ENCODE peak calls at places on chromosome 15, in ten cellular contexts. M, F, T, H, D, B, Z, V, E and G are unnamed samples.

GRCh38 chr15:70121656-70122297 is 24.1 kb upstream of the TLE3 start:
- DNase-seq in M (peak), F (no peak), T (no peak), H (peak), D (peak), B (no peak), Z (peak), V (peak), E (peak), G (peak)

GRCh38 chr15:47194718-47195117 is 522.6 kb upstream of the SEMA6D start:
- DNase-seq in M (no peak), F (peak), T (no peak), H (peak), D (no peak), B (no peak), Z (no peak), V (peak), E (no peak), G (peak)

GRCh38 chr15:40430271-40430805 is 10.4 kb upstream of the BAHD1 start:
- DNase-seq in M (no peak), F (no peak), T (peak), H (no peak), D (peak), B (no peak), Z (peak), V (peak), E (no peak), G (no peak)

GRCh38 chr15:58410353-58410752 is 21.4 kb upstream of the LIPC start:
- DNase-seq in M (peak), F (no peak), T (no peak), H (no peak), D (no peak), B (no peak), Z (no peak), V (peak), E (peak), G (no peak)

GRCh38 chr15:49313650-49314049 is 109.4 kb upstream of the FGF7 start:
- DNase-seq in M (no peak), F (peak), T (no peak), H (peak), D (no peak), B (no peak), Z (no peak), V (peak), E (peak), G (peak)

GRCh38 chr15:89495638-89496145 is 691 bp downstream of the RHCG start:
- DNase-seq in M (no peak), F (no peak), T (no peak), H (no peak), D (no peak), B (no peak), Z (no peak), V (no peak), E (no peak), G (no peak)

GRCh38 chr15:38560456-38560926 is 4.1 kb downstream of the RASGRP1 start:
- DNase-seq in M (no peak), F (no peak), T (no peak), H (no peak), D (no peak), B (no peak), Z (no peak), V (no peak), E (no peak), G (no peak)

GRCh38 chr15:35141743-35142356 is 56.8 kb upstream of the NANOGP8 start:
- DNase-seq in M (no peak), F (peak), T (no peak), H (peak), D (no peak), B (no peak), Z (no peak), V (peak), E (peak), G (peak)

GRCh38 chr15:36966704-36967103 is 133.6 kb downstream of the MEIS2 start:
- DNase-seq in M (no peak), F (no peak), T (no peak), H (no peak), D (no peak), B (no peak), Z (no peak), V (no peak), E (no peak), G (no peak)

GRCh38 chr15:60138397-60138968 is 134.4 kb downstream of the FOXB1 start:
- DNase-seq in M (no peak), F (no peak), T (no peak), H (no peak), D (no peak), B (no peak), Z (no peak), V (peak), E (no peak), G (no peak)

GRCh38 chr15:75238150-75238549 is 20.0 kb upstream of the GOLGA6C start:
- DNase-seq in M (no peak), F (no peak), T (no peak), H (no peak), D (no peak), B (no peak), Z (peak), V (no peak), E (no peak), G (no peak)

GRCh38 chr15:50134524-50135024 is 15.5 kb upstream of the ATP8B4 start:
- DNase-seq in M (no peak), F (peak), T (no peak), H (peak), D (no peak), B (no peak), Z (no peak), V (peak), E (no peak), G (peak)

GRCh38 chr15:69116391-69116790 is 44.0 kb upstream of the GLCE start:
- DNase-seq in M (no peak), F (no peak), T (no peak), H (no peak), D (no peak), B (no peak), Z (no peak), V (no peak), E (no peak), G (no peak)

GRCh38 chr15:51736069-51736468 is 1.4 kb downstream of the LYSMD2 start:
- DNase-seq in M (no peak), F (no peak), T (no peak), H (no peak), D (peak), B (no peak), Z (no peak), V (peak), E (no peak), G (no peak)

GRCh38 chr15:41950127-41950483 is 22.3 kb downstream of the EHD4 start:
- DNase-seq in M (no peak), F (no peak), T (no peak), H (no peak), D (no peak), B (no peak), Z (no peak), V (no peak), E (no peak), G (no peak)

GRCh38 chr15:70722266-70723123 is 40.9 kb downstream of the UACA start:
- DNase-seq in M (no peak), F (peak), T (no peak), H (peak), D (no peak), B (no peak), Z (no peak), V (peak), E (no peak), G (no peak)

GRCh38 chr15:58520936-58521292 is 89.1 kb downstream of the LIPC start:
- DNase-seq in M (no peak), F (no peak), T (no peak), H (no peak), D (no peak), B (no peak), Z (no peak), V (no peak), E (no peak), G (no peak)

GRCh38 chr15:70517194-70517590 is 246.2 kb downstream of the UACA start:
- DNase-seq in M (no peak), F (no peak), T (no peak), H (no peak), D (no peak), B (no peak), Z (no peak), V (no peak), E (no peak), G (no peak)

GRCh38 chr15:69755571-69756310 is 303.1 kb downstream of the RPLP1 start:
- DNase-seq in M (no peak), F (no peak), T (peak), H (no peak), D (peak), B (no peak), Z (no peak), V (no peak), E (no peak), G (no peak)

GRCh38 chr15:31069360-31070000 is 32.0 kb downstream of the TRPM1 start:
- DNase-seq in M (no peak), F (peak), T (no peak), H (peak), D (no peak), B (no peak), Z (no peak), V (peak), E (peak), G (no peak)

GRCh38 chr15:63348392-63348791 is 33.3 kb downstream of the CA12 start:
- DNase-seq in M (peak), F (peak), T (no peak), H (no peak), D (peak), B (peak), Z (peak), V (peak), E (no peak), G (no peak)

GRCh38 chr15:99348412-99348811 is 97.1 kb downstream of the LRRC28 start:
- DNase-seq in M (no peak), F (no peak), T (no peak), H (no peak), D (no peak), B (no peak), Z (no peak), V (no peak), E (no peak), G (no peak)

GRCh38 chr15:25832158-25832557 is 31.0 kb downstream of the ATP10A start:
- DNase-seq in M (no peak), F (no peak), T (no peak), H (no peak), D (no peak), B (no peak), Z (no peak), V (no peak), E (no peak), G (no peak)

GRCh38 chr15:67523337-67523736 is 2.4 kb downstream of the C15orf61 start:
- DNase-seq in M (no peak), F (no peak), T (no peak), H (no peak), D (no peak), B (no peak), Z (no peak), V (no peak), E (no peak), G (no peak)

GRCh38 chr15:67524235-67524634 is 3.3 kb downstream of the C15orf61 start:
- DNase-seq in M (no peak), F (no peak), T (no peak), H (no peak), D (no peak), B (no peak), Z (no peak), V (no peak), E (no peak), G (no peak)

GRCh38 chr15:67521770-67522568 is 1.0 kb downstream of the C15orf61 start:
- DNase-seq in M (no peak), F (peak), T (no peak), H (no peak), D (no peak), B (no peak), Z (no peak), V (peak), E (no peak), G (no peak)

GRCh38 chr15:67520276-67520975 is 505 bp upstream of the C15orf61 start:
- DNase-seq in M (no peak), F (no peak), T (no peak), H (no peak), D (no peak), B (no peak), Z (peak), V (peak), E (no peak), G (no peak)

DNA sequence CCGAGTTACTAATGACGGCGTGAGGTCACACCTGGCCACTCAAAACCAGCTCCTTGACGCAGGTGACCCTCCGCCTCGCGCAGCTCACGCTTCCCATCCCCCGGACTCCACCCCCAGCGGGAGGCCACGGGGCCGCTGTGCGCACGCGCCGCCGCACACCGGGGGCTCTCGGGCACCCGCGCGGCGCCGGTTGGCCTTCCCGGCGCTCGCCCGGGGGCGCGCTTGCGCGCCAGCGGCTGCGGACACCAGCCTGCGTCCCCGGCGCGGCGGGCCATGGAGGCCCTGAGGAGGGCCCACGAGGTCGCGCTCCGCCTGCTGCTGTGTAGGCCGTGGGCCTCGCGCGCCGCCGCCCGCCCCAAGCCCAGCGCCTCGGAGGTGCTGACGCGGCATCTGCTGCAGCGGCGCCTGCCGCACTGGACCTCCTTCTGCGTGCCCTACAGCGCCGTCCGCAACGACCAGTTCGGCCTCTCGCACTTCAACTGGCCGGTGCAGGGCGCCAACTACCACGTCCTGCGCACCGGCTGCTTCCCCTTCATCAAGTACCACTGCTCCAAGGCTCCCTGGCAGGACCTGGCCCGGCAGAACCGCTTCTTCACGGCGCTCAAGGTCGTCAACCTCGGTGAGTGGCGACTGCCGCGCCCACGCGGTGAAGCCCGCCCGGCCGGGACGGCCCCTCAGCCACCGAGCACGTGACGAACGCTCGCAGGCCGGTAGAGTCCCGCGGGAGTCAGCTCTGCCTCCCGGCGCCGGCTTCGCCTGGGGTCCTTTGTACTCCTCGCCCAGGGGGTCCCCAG is at the start of gene C15orf61:
- DNase-seq in M (peak), F (peak), T (peak), H (no peak), D (peak), B (peak), Z (peak), V (peak), E (no peak), G (no peak)
- TF ChIP-seq CTCF in M (no peak), F (no peak), T (no peak), H (peak), D (no peak), B (no peak), Z (peak), V (no peak), E (no peak), G (no peak)

DNA sequence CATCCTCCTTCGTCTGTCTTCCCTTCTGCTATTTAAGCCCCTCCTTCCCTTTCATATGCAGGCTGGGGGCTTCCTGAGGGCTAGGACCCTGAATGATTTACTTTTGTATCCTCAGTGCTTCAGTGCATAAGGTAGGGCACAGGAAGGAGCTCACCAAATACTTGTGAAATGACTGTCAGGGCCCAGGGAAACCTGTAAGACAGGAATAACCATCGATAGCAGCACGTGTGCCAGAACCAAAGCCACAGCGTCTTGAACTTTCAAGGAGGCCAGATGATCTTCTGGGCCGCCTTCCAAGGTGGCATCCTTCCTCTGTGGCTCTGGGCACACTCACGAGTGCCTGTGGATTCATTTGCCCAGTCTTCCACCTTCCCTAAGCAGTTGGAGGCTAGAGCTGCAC is 3.9 kb downstream of the TMED3 start:
- DNase-seq in M (peak), F (no peak), T (no peak), H (no peak), D (no peak), B (peak), Z (no peak), V (no peak), E (no peak), G (no peak)
- TF ChIP-seq CTCF in M (no peak), F (no peak), T (no peak), H (no peak), D (no peak), B (no peak), Z (no peak), V (no peak), E (no peak), G (no peak)

DNA sequence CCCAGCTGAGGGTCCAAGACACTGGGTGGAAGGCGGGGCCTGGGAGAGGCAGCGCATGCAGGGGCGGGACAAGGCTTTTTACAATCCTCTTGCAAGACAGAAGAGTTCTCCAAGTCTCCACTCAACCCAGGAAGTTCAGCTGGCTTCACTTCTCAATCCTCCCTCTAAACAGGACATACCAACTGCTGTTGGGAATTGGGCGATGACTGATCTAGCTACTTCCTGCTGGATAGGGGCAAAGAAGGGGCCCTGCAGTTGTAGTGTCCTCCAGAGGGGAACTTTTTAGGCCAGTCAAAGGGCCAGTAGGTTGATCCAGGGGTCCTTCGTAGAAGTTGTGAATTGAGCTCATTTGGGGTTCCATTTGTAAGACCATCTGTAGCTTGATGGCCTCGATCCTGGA is 94.6 kb upstream of the TERB2 start:
- DNase-seq in M (no peak), F (no peak), T (no peak), H (no peak), D (no peak), B (no peak), Z (no peak), V (no peak), E (no peak), G (no peak)
- TF ChIP-seq CTCF in M (no peak), F (no peak), T (no peak), H (no peak), D (no peak), B (no peak), Z (no peak), V (no peak), E (no peak), G (no peak)

DNA sequence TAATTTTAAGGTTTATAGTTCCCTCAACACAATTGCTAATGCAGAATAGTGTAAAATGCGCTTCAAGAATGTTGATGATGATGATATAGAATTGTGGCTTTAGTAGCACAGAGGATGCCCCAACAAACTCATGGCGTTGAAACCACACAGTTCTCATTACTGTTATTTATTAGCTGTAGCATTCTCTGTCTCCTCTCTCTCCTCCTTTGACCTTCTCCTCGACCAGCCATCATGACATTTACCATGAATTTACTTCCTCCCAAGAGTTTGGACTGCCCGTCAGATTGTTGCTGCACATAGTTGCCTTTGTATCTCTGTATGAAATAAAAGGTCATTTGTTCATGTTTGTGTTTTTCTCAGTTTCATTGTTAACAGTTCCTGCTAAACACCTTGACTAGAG is 27.8 kb upstream of the CRTC3 start:
- DNase-seq in M (no peak), F (no peak), T (no peak), H (no peak), D (no peak), B (no peak), Z (no peak), V (no peak), E (no peak), G (no peak)
- TF ChIP-seq CTCF in M (no peak), F (no peak), T (no peak), H (no peak), D (no peak), B (no peak), Z (no peak), V (no peak), E (no peak), G (no peak)

DNA sequence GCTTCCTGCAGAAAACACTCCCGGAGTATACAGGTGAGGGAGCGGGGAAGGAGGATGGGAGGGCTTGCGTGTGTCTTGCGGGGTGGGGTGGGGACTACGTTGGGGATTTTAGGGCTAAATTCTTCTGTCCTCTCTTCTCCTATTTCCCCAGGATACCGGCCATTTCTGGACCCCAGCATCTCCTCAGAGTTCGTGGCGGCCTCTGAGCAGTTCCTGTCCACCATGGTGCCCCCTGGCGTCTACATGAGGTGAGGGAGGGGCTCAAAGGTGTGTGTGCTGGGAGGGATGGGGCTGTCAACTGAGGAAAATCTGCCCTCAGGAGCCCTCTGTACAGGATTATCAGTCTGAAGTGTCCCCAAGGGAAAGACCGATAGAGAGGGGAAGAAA is 6.6 kb downstream of the DUOX1 start:
- DNase-seq in M (no peak), F (no peak), T (peak), H (no peak), D (no peak), B (no peak), Z (no peak), V (no peak), E (no peak), G (no peak)
- TF ChIP-seq CTCF in M (no peak), F (no peak), T (peak), H (peak), D (no peak), B (no peak), Z (no peak), V (no peak), E (peak), G (peak)

DNA sequence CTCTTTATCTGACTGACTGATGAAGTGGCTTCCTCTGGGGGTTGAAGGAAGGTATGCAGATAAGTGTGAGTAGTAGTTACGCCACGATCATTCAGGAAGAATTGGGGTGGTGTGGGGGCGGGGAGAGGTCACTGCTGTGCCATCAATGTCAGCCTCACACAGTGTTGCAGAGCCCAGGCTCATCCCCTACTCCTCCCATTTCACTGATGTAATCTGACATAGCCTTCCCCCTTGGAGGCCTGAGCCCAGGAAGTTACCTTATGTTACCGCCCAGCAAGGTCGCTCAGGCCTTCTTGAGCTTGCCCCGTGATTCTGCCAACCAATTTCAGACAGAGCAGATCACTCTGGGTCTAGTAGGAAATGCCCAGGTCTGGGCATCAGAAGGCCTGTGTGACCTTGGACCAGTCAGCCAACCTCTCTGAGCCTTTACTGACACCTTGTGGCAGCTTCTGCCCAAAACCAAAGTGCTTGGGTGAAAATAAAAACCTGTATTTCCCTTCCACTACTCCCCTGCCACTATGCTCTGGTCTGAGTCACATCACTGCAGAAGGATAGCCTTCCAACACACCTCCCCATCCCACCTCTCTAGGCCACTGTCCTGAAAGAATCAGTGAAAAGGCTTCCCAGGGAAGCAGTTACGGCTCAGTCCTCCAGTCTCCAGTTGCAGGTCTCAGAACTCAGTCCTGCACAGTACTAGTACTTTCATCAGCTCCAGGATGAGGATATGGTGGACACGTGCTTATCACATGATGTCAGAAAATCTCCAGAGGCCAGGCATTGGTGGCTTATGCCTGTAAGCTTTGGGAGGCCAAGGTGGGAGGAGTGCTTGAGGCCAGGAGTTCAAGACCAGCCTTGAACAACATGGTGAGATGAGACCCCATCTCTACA is 28.1 kb upstream of the INSYN1 start:
- DNase-seq in M (no peak), F (peak), T (no peak), H (no peak), D (no peak), B (peak), Z (peak), V (peak), E (no peak), G (no peak)
- TF ChIP-seq CTCF in M (no peak), F (peak), T (no peak), H (peak), D (no peak), B (peak), Z (peak), V (peak), E (peak), G (peak)